ENCODE peak calls at places on chromosomes 1 and 21, in five cellular contexts. G is SW480; M is effector memory CD8-positive, alpha-beta T cell; S is H7; F is foreskin fibroblast. O is an unnamed sample.
A peak's percentile ranks its signal among the peaks of the same experiment; 100 is the strongest.

GRCh38 chr1:1883092-1883858 is 7.6 kb downstream of the GNB1 start:
- DNase-seq in G (no peak), S (no peak), M (no peak), F (no peak), O (no peak)

GRCh38 chr1:232904566-232904965 is 45.8 kb upstream of the NTPCR start:
- DNase-seq in M (no peak), F (peak; percentile 13), G (no peak), S (no peak), O (peak; percentile 63)

GRCh38 chr1:163054056-163054706 is 15.0 kb upstream of the RGS4 start:
- DNase-seq in S (no peak), F (no peak), G (no peak), M (no peak), O (no peak)

GRCh38 chr1:198934901-198935301 is 296.1 kb downstream of the PTPRC start:
- DNase-seq in F (no peak), S (no peak), G (peak; percentile 92), M (peak; percentile 44), O (no peak)

GRCh38 chr1:178908358-178908757 is 37.5 kb upstream of the ANGPTL1 start:
- DNase-seq in S (no peak), G (no peak), F (peak; percentile 21), M (no peak), O (no peak)

GRCh38 chr1:234582626-234583354 is 27.2 kb downstream of the IRF2BP2 start:
- DNase-seq in M (no peak), G (no peak), F (no peak), S (no peak), O (no peak)

GRCh38 chr21:44969965-44970755 is 30.3 kb downstream of the SLX9 start:
- DNase-seq in M (no peak), G (no peak), F (no peak), S (no peak), O (no peak)

GRCh38 chr1:192967211-192967877 is 91.8 kb downstream of the UCHL5 start:
- DNase-seq in G (no peak), M (no peak), S (no peak), F (no peak), O (no peak)

GRCh38 chr1:180382326-180383115 is 119.9 kb downstream of the ACBD6 start:
- DNase-seq in S (no peak), F (peak; percentile 3), M (no peak), G (no peak), O (no peak)

GRCh38 chr21:42220138-42220701 is 1.3 kb downstream of the ABCG1 start:
- DNase-seq in F (peak; percentile 26), S (peak; percentile 82), G (peak; percentile 91), M (peak; percentile 84), O (peak; percentile 73)

GRCh38 chr1:196401454-196401838 is 206.8 kb downstream of the KCNT2 start:
- DNase-seq in F (no peak), G (no peak), M (no peak), S (no peak), O (no peak)

GRCh38 chr1:53367503-53368313 is 39.8 kb upstream of the LRP8 start:
- DNase-seq in S (no peak), M (no peak), G (no peak), F (no peak), O (no peak)

GRCh38 chr1:164423136-164423535 is 135.8 kb upstream of the PBX1 start:
- DNase-seq in G (no peak), F (no peak), M (no peak), S (no peak), O (no peak)

GRCh38 chr1:24283326-24284155 is 35.6 kb upstream of the GRHL3 start:
- DNase-seq in S (no peak), F (peak; percentile 53), M (no peak), G (no peak), O (no peak)

GRCh38 chr21:14273736-14274538 is 58.0 kb downstream of the RBM11 start:
- DNase-seq in F (no peak), M (no peak), G (no peak), S (peak; percentile 51), O (peak; percentile 8)

GRCh38 chr1:46380004-46380403 is 14.1 kb upstream of the FAAH start:
- DNase-seq in F (no peak), G (no peak), M (no peak), S (no peak), O (no peak)

GRCh38 chr21:28253971-28254370 is 738.7 kb downstream of the LTN1 start:
- DNase-seq in S (no peak), M (no peak), G (no peak), F (peak; percentile 65), O (no peak)

GRCh38 chr1:218900621-218901020 is 273.1 kb upstream of the LYPLAL1 start:
- DNase-seq in S (no peak), G (no peak), M (no peak), F (no peak), O (no peak)

GRCh38 chr1:162304736-162305135 is 71.9 kb downstream of the SPATA46 start:
- DNase-seq in M (no peak), G (no peak), S (no peak), F (no peak), O (no peak)

GRCh38 chr1:179677882-179678281 is 65.2 kb upstream of the FAM163A start:
- DNase-seq in S (no peak), G (no peak), M (no peak), F (no peak), O (no peak)

GRCh38 chr1:13664451-13664850 is 35.5 kb upstream of the PRDM2 start:
- DNase-seq in S (no peak), M (no peak), F (no peak), G (no peak), O (no peak)

GRCh38 chr1:113422315-113423068 is 32.2 kb downstream of the MAGI3 start:
- DNase-seq in M (no peak), F (no peak), G (no peak), S (no peak), O (no peak)

GRCh38 chr1:110347182-110347893 is 8.2 kb downstream of the RBM15 start:
- DNase-seq in F (no peak), S (no peak), G (no peak), M (no peak), O (no peak)

GRCh38 chr21:42162831-42163510 is 56.0 kb upstream of the ABCG1 start:
- DNase-seq in F (no peak), G (peak; percentile 14), S (no peak), M (no peak), O (no peak)

O was measured in AG08396.